ENCODE peak calls at places on chromosomes 12 and 14, in five cellular contexts. One of them, this sample, is unnamed.

GRCh38 chr12:106655577-106655976 is 72.8 kb downstream of the RFX4 start:
- DNase-seq in activated T-cell treated with anti-CD3 and anti-CD28 coated beads, Interleukin-2, amount 50 U/mL, for 48 hours: no peak
- DNase-seq in HFF-Myc: no peak
- DNase-seq in NCI-H774: no peak
- DNase-seq in stimulated activated CD4-positive, alpha-beta T cell treated with anti-CD3 and anti-CD28 coated beads, Interleukin-2, amount 100 ng/mL, for 48 hours: no peak
- DNase-seq in this sample: no peak

GRCh38 chr14:96192975-96193805 is 11.4 kb upstream of the BDKRB2 start:
- DNase-seq in stimulated activated CD4-positive, alpha-beta T cell treated with anti-CD3 and anti-CD28 coated beads, Interleukin-2, amount 100 ng/mL, for 48 hours: no peak
- DNase-seq in NCI-H774: no peak
- DNase-seq in HFF-Myc: no peak
- DNase-seq in activated T-cell treated with anti-CD3 and anti-CD28 coated beads, Interleukin-2, amount 50 U/mL, for 48 hours: no peak
- DNase-seq in this sample: no peak

GRCh38 chr14:105335735-105336476 is 21.4 kb downstream of the PACS2 start:
- DNase-seq in stimulated activated CD4-positive, alpha-beta T cell treated with anti-CD3 and anti-CD28 coated beads, Interleukin-2, amount 100 ng/mL, for 48 hours: no peak
- DNase-seq in activated T-cell treated with anti-CD3 and anti-CD28 coated beads, Interleukin-2, amount 50 U/mL, for 48 hours: no peak
- DNase-seq in HFF-Myc: no peak
- DNase-seq in NCI-H774: no peak
- DNase-seq in this sample: no peak

GRCh38 chr12:53938276-53939140 is at the start of gene HOXC13:
- DNase-seq in NCI-H774: peak; percentile 99
- DNase-seq in HFF-Myc: peak; percentile 14
- DNase-seq in stimulated activated CD4-positive, alpha-beta T cell treated with anti-CD3 and anti-CD28 coated beads, Interleukin-2, amount 100 ng/mL, for 48 hours: peak; percentile 34
- DNase-seq in activated T-cell treated with anti-CD3 and anti-CD28 coated beads, Interleukin-2, amount 50 U/mL, for 48 hours: peak; percentile 71
- DNase-seq in this sample: no peak

GRCh38 chr12:4934651-4935050 is 24.9 kb downstream of the KCNA1 start:
- DNase-seq in activated T-cell treated with anti-CD3 and anti-CD28 coated beads, Interleukin-2, amount 50 U/mL, for 48 hours: no peak
- DNase-seq in NCI-H774: peak; percentile 12
- DNase-seq in stimulated activated CD4-positive, alpha-beta T cell treated with anti-CD3 and anti-CD28 coated beads, Interleukin-2, amount 100 ng/mL, for 48 hours: no peak
- DNase-seq in HFF-Myc: no peak
- DNase-seq in this sample: no peak

GRCh38 chr12:131721548-131721947 is 10.7 kb downstream of the SFSWAP start:
- DNase-seq in activated T-cell treated with anti-CD3 and anti-CD28 coated beads, Interleukin-2, amount 50 U/mL, for 48 hours: no peak
- DNase-seq in stimulated activated CD4-positive, alpha-beta T cell treated with anti-CD3 and anti-CD28 coated beads, Interleukin-2, amount 100 ng/mL, for 48 hours: no peak
- DNase-seq in NCI-H774: no peak
- DNase-seq in HFF-Myc: no peak
- DNase-seq in this sample: no peak

GRCh38 chr12:43038991-43039390 is 449.4 kb upstream of the PRICKLE1 start:
- DNase-seq in NCI-H774: no peak
- DNase-seq in stimulated activated CD4-positive, alpha-beta T cell treated with anti-CD3 and anti-CD28 coated beads, Interleukin-2, amount 100 ng/mL, for 48 hours: no peak
- DNase-seq in activated T-cell treated with anti-CD3 and anti-CD28 coated beads, Interleukin-2, amount 50 U/mL, for 48 hours: no peak
- DNase-seq in HFF-Myc: no peak
- DNase-seq in this sample: no peak

GRCh38 chr12:30942936-30943335 is 16.4 kb downstream of the TSPAN11 start:
- DNase-seq in activated T-cell treated with anti-CD3 and anti-CD28 coated beads, Interleukin-2, amount 50 U/mL, for 48 hours: no peak
- DNase-seq in stimulated activated CD4-positive, alpha-beta T cell treated with anti-CD3 and anti-CD28 coated beads, Interleukin-2, amount 100 ng/mL, for 48 hours: no peak
- DNase-seq in NCI-H774: no peak
- DNase-seq in HFF-Myc: no peak
- DNase-seq in this sample: no peak

GRCh38 chr14:60515696-60516284 is 6.8 kb downstream of the SIX6 start:
- DNase-seq in stimulated activated CD4-positive, alpha-beta T cell treated with anti-CD3 and anti-CD28 coated beads, Interleukin-2, amount 100 ng/mL, for 48 hours: no peak
- DNase-seq in HFF-Myc: no peak
- DNase-seq in activated T-cell treated with anti-CD3 and anti-CD28 coated beads, Interleukin-2, amount 50 U/mL, for 48 hours: peak; percentile 34
- DNase-seq in NCI-H774: no peak
- DNase-seq in this sample: peak; percentile 18

GRCh38 chr12:91441236-91441635 is 258.6 kb upstream of the DCN start:
- DNase-seq in stimulated activated CD4-positive, alpha-beta T cell treated with anti-CD3 and anti-CD28 coated beads, Interleukin-2, amount 100 ng/mL, for 48 hours: no peak
- DNase-seq in activated T-cell treated with anti-CD3 and anti-CD28 coated beads, Interleukin-2, amount 50 U/mL, for 48 hours: no peak
- DNase-seq in HFF-Myc: no peak
- DNase-seq in NCI-H774: no peak
- DNase-seq in this sample: no peak

GRCh38 chr12:69151254-69151751 is 88.1 kb upstream of the CPSF6 start:
- DNase-seq in stimulated activated CD4-positive, alpha-beta T cell treated with anti-CD3 and anti-CD28 coated beads, Interleukin-2, amount 100 ng/mL, for 48 hours: no peak
- DNase-seq in NCI-H774: peak; percentile 3
- DNase-seq in HFF-Myc: no peak
- DNase-seq in activated T-cell treated with anti-CD3 and anti-CD28 coated beads, Interleukin-2, amount 50 U/mL, for 48 hours: no peak
- DNase-seq in this sample: no peak

GRCh38 chr12:2124466-2125023 is 71.8 kb downstream of the CACNA1C start:
- DNase-seq in HFF-Myc: no peak
- DNase-seq in NCI-H774: no peak
- DNase-seq in activated T-cell treated with anti-CD3 and anti-CD28 coated beads, Interleukin-2, amount 50 U/mL, for 48 hours: no peak
- DNase-seq in stimulated activated CD4-positive, alpha-beta T cell treated with anti-CD3 and anti-CD28 coated beads, Interleukin-2, amount 100 ng/mL, for 48 hours: no peak
- DNase-seq in this sample: no peak

GRCh38 chr12:103523771-103524170 is 28.0 kb upstream of the C12orf42 start:
- DNase-seq in HFF-Myc: no peak
- DNase-seq in stimulated activated CD4-positive, alpha-beta T cell treated with anti-CD3 and anti-CD28 coated beads, Interleukin-2, amount 100 ng/mL, for 48 hours: no peak
- DNase-seq in NCI-H774: no peak
- DNase-seq in activated T-cell treated with anti-CD3 and anti-CD28 coated beads, Interleukin-2, amount 50 U/mL, for 48 hours: no peak
- DNase-seq in this sample: no peak

GRCh38 chr12:64890873-64891468 is 66.5 kb downstream of the TBC1D30 start:
- DNase-seq in activated T-cell treated with anti-CD3 and anti-CD28 coated beads, Interleukin-2, amount 50 U/mL, for 48 hours: no peak
- DNase-seq in NCI-H774: peak; percentile 79
- DNase-seq in HFF-Myc: peak; percentile 50
- DNase-seq in stimulated activated CD4-positive, alpha-beta T cell treated with anti-CD3 and anti-CD28 coated beads, Interleukin-2, amount 100 ng/mL, for 48 hours: no peak
- DNase-seq in this sample: no peak

GRCh38 chr12:115096673-115097349 is 412.8 kb upstream of the TBX3 start:
- DNase-seq in activated T-cell treated with anti-CD3 and anti-CD28 coated beads, Interleukin-2, amount 50 U/mL, for 48 hours: no peak
- DNase-seq in stimulated activated CD4-positive, alpha-beta T cell treated with anti-CD3 and anti-CD28 coated beads, Interleukin-2, amount 100 ng/mL, for 48 hours: no peak
- DNase-seq in NCI-H774: no peak
- DNase-seq in HFF-Myc: peak; percentile 86
- DNase-seq in this sample: no peak

GRCh38 chr12:104215638-104216297 is at the start of gene TXNRD1:
- DNase-seq in NCI-H774: no peak
- DNase-seq in activated T-cell treated with anti-CD3 and anti-CD28 coated beads, Interleukin-2, amount 50 U/mL, for 48 hours: peak; percentile 91
- DNase-seq in stimulated activated CD4-positive, alpha-beta T cell treated with anti-CD3 and anti-CD28 coated beads, Interleukin-2, amount 100 ng/mL, for 48 hours: peak; percentile 82
- DNase-seq in HFF-Myc: no peak
- DNase-seq in this sample: peak; percentile 78

GRCh38 chr12:114638790-114639435 is 45.1 kb downstream of the TBX3 start:
- DNase-seq in NCI-H774: no peak
- DNase-seq in HFF-Myc: no peak
- DNase-seq in activated T-cell treated with anti-CD3 and anti-CD28 coated beads, Interleukin-2, amount 50 U/mL, for 48 hours: no peak
- DNase-seq in stimulated activated CD4-positive, alpha-beta T cell treated with anti-CD3 and anti-CD28 coated beads, Interleukin-2, amount 100 ng/mL, for 48 hours: no peak
- DNase-seq in this sample: no peak

GRCh38 chr14:20413785-20414117 is 450 bp upstream of the TEP1 start:
- DNase-seq in stimulated activated CD4-positive, alpha-beta T cell treated with anti-CD3 and anti-CD28 coated beads, Interleukin-2, amount 100 ng/mL, for 48 hours: no peak
- DNase-seq in HFF-Myc: no peak
- DNase-seq in NCI-H774: no peak
- DNase-seq in activated T-cell treated with anti-CD3 and anti-CD28 coated beads, Interleukin-2, amount 50 U/mL, for 48 hours: peak; percentile 35
- DNase-seq in this sample: no peak

GRCh38 chr12:41250748-41251147 is 62.6 kb downstream of the PDZRN4 start:
- DNase-seq in activated T-cell treated with anti-CD3 and anti-CD28 coated beads, Interleukin-2, amount 50 U/mL, for 48 hours: no peak
- DNase-seq in HFF-Myc: no peak
- DNase-seq in stimulated activated CD4-positive, alpha-beta T cell treated with anti-CD3 and anti-CD28 coated beads, Interleukin-2, amount 100 ng/mL, for 48 hours: no peak
- DNase-seq in NCI-H774: no peak
- DNase-seq in this sample: no peak

GRCh38 chr12:130770413-130771028 is 54.4 kb upstream of the RIMBP2 start:
- DNase-seq in NCI-H774: no peak
- DNase-seq in activated T-cell treated with anti-CD3 and anti-CD28 coated beads, Interleukin-2, amount 50 U/mL, for 48 hours: no peak
- DNase-seq in HFF-Myc: no peak
- DNase-seq in stimulated activated CD4-positive, alpha-beta T cell treated with anti-CD3 and anti-CD28 coated beads, Interleukin-2, amount 100 ng/mL, for 48 hours: no peak
- DNase-seq in this sample: no peak

GRCh38 chr12:31849090-31849687 is 110.0 kb upstream of the RESF1 start:
- DNase-seq in HFF-Myc: no peak
- DNase-seq in activated T-cell treated with anti-CD3 and anti-CD28 coated beads, Interleukin-2, amount 50 U/mL, for 48 hours: no peak
- DNase-seq in stimulated activated CD4-positive, alpha-beta T cell treated with anti-CD3 and anti-CD28 coated beads, Interleukin-2, amount 100 ng/mL, for 48 hours: no peak
- DNase-seq in NCI-H774: peak; percentile 14
- DNase-seq in this sample: no peak